ENCODE peak calls at places on chromosomes 5 and 9, in five cellular contexts. One of them, this sample, is unnamed.

GRCh38 chr9:87093777-87094176 is 146.5 kb upstream of the GAS1 start:
- DNase-seq in anterior cingulate cortex: no peak
- DNase-seq in CD8-positive, alpha-beta T cell: no peak
- DNase-seq in neuronal stem cell: no peak
- DNase-seq in activated CD4-positive, alpha-beta T cell treated with anti-CD3 and anti-CD28 coated beads, Interleukin-2, amount 50 U/mL, for 48 hours: no peak
- DNase-seq in this sample: no peak

GRCh38 chr9:135126480-135127187 is 39.2 kb downstream of the OLFM1 start:
- DNase-seq in anterior cingulate cortex: no peak
- DNase-seq in CD8-positive, alpha-beta T cell: no peak
- DNase-seq in neuronal stem cell: no peak
- DNase-seq in activated CD4-positive, alpha-beta T cell treated with anti-CD3 and anti-CD28 coated beads, Interleukin-2, amount 50 U/mL, for 48 hours: no peak
- DNase-seq in this sample: peak; percentile 68

GRCh38 chr9:90836396-90837080 is 34.9 kb downstream of the SYK start:
- DNase-seq in anterior cingulate cortex: no peak
- DNase-seq in CD8-positive, alpha-beta T cell: no peak
- DNase-seq in neuronal stem cell: no peak
- DNase-seq in activated CD4-positive, alpha-beta T cell treated with anti-CD3 and anti-CD28 coated beads, Interleukin-2, amount 50 U/mL, for 48 hours: no peak
- DNase-seq in this sample: no peak

GRCh38 chr9:4936823-4937222 is 48.2 kb upstream of the JAK2 start:
- DNase-seq in anterior cingulate cortex: no peak
- DNase-seq in CD8-positive, alpha-beta T cell: no peak
- DNase-seq in neuronal stem cell: no peak
- DNase-seq in activated CD4-positive, alpha-beta T cell treated with anti-CD3 and anti-CD28 coated beads, Interleukin-2, amount 50 U/mL, for 48 hours: peak; percentile 20
- DNase-seq in this sample: no peak

GRCh38 chr5:80715887-80716286 is 61.1 kb upstream of the DHFR start:
- DNase-seq in anterior cingulate cortex: no peak
- DNase-seq in CD8-positive, alpha-beta T cell: no peak
- DNase-seq in neuronal stem cell: no peak
- DNase-seq in activated CD4-positive, alpha-beta T cell treated with anti-CD3 and anti-CD28 coated beads, Interleukin-2, amount 50 U/mL, for 48 hours: no peak
- DNase-seq in this sample: no peak

GRCh38 chr9:94169978-94170377 is 85.7 kb downstream of the PTPDC1 start:
- DNase-seq in anterior cingulate cortex: no peak
- DNase-seq in CD8-positive, alpha-beta T cell: no peak
- DNase-seq in neuronal stem cell: no peak
- DNase-seq in activated CD4-positive, alpha-beta T cell treated with anti-CD3 and anti-CD28 coated beads, Interleukin-2, amount 50 U/mL, for 48 hours: no peak
- DNase-seq in this sample: no peak

GRCh38 chr9:116644099-116644688 is 42.9 kb upstream of the TRIM32 start:
- DNase-seq in anterior cingulate cortex: no peak
- DNase-seq in CD8-positive, alpha-beta T cell: no peak
- DNase-seq in neuronal stem cell: no peak
- DNase-seq in activated CD4-positive, alpha-beta T cell treated with anti-CD3 and anti-CD28 coated beads, Interleukin-2, amount 50 U/mL, for 48 hours: no peak
- DNase-seq in this sample: no peak

GRCh38 chr9:131747352-131747751 is 7.5 kb upstream of the RAPGEF1 start:
- DNase-seq in anterior cingulate cortex: no peak
- DNase-seq in CD8-positive, alpha-beta T cell: peak; percentile 33
- DNase-seq in neuronal stem cell: no peak
- DNase-seq in activated CD4-positive, alpha-beta T cell treated with anti-CD3 and anti-CD28 coated beads, Interleukin-2, amount 50 U/mL, for 48 hours: peak; percentile 29
- DNase-seq in this sample: no peak

GRCh38 chr9:110538621-110539020 is 40.9 kb downstream of the SVEP1 start:
- DNase-seq in anterior cingulate cortex: no peak
- DNase-seq in CD8-positive, alpha-beta T cell: no peak
- DNase-seq in neuronal stem cell: no peak
- DNase-seq in activated CD4-positive, alpha-beta T cell treated with anti-CD3 and anti-CD28 coated beads, Interleukin-2, amount 50 U/mL, for 48 hours: no peak
- DNase-seq in this sample: no peak

GRCh38 chr5:86878250-86878649 is 260.5 kb downstream of the COX7C start:
- DNase-seq in anterior cingulate cortex: no peak
- DNase-seq in CD8-positive, alpha-beta T cell: no peak
- DNase-seq in neuronal stem cell: no peak
- DNase-seq in activated CD4-positive, alpha-beta T cell treated with anti-CD3 and anti-CD28 coated beads, Interleukin-2, amount 50 U/mL, for 48 hours: no peak
- DNase-seq in this sample: no peak

GRCh38 chr9:36499156-36499886 is 73.4 kb upstream of the MELK start:
- DNase-seq in anterior cingulate cortex: no peak
- DNase-seq in CD8-positive, alpha-beta T cell: no peak
- DNase-seq in neuronal stem cell: peak; percentile 26
- DNase-seq in activated CD4-positive, alpha-beta T cell treated with anti-CD3 and anti-CD28 coated beads, Interleukin-2, amount 50 U/mL, for 48 hours: no peak
- DNase-seq in this sample: no peak

GRCh38 chr9:2686884-2687283 is 30.4 kb upstream of the KCNV2 start:
- DNase-seq in anterior cingulate cortex: no peak
- DNase-seq in CD8-positive, alpha-beta T cell: no peak
- DNase-seq in neuronal stem cell: no peak
- DNase-seq in activated CD4-positive, alpha-beta T cell treated with anti-CD3 and anti-CD28 coated beads, Interleukin-2, amount 50 U/mL, for 48 hours: no peak
- DNase-seq in this sample: no peak

GRCh38 chr5:174305241-174305681 is 259.8 kb downstream of the NSG2 start:
- DNase-seq in anterior cingulate cortex: no peak
- DNase-seq in CD8-positive, alpha-beta T cell: no peak
- DNase-seq in neuronal stem cell: no peak
- DNase-seq in activated CD4-positive, alpha-beta T cell treated with anti-CD3 and anti-CD28 coated beads, Interleukin-2, amount 50 U/mL, for 48 hours: no peak
- DNase-seq in this sample: no peak

GRCh38 chr5:164362021-164362420 is 856.6 kb downstream of the MAT2B start:
- DNase-seq in anterior cingulate cortex: no peak
- DNase-seq in CD8-positive, alpha-beta T cell: no peak
- DNase-seq in neuronal stem cell: peak; percentile 8
- DNase-seq in activated CD4-positive, alpha-beta T cell treated with anti-CD3 and anti-CD28 coated beads, Interleukin-2, amount 50 U/mL, for 48 hours: no peak
- DNase-seq in this sample: no peak

GRCh38 chr9:132181796-132182521 is 20.1 kb downstream of the NTNG2 start:
- DNase-seq in anterior cingulate cortex: peak; percentile 49
- DNase-seq in CD8-positive, alpha-beta T cell: no peak
- DNase-seq in neuronal stem cell: no peak
- DNase-seq in activated CD4-positive, alpha-beta T cell treated with anti-CD3 and anti-CD28 coated beads, Interleukin-2, amount 50 U/mL, for 48 hours: no peak
- DNase-seq in this sample: peak; percentile 58

GRCh38 chr9:20200900-20201495 is 412.2 kb upstream of the SLC24A2 start:
- DNase-seq in anterior cingulate cortex: no peak
- DNase-seq in CD8-positive, alpha-beta T cell: no peak
- DNase-seq in neuronal stem cell: peak; percentile 58
- DNase-seq in activated CD4-positive, alpha-beta T cell treated with anti-CD3 and anti-CD28 coated beads, Interleukin-2, amount 50 U/mL, for 48 hours: no peak
- DNase-seq in this sample: no peak

GRCh38 chr5:117262607-117263131 is 688.0 kb upstream of the SEMA6A start:
- DNase-seq in anterior cingulate cortex: no peak
- DNase-seq in CD8-positive, alpha-beta T cell: no peak
- DNase-seq in neuronal stem cell: no peak
- DNase-seq in activated CD4-positive, alpha-beta T cell treated with anti-CD3 and anti-CD28 coated beads, Interleukin-2, amount 50 U/mL, for 48 hours: no peak
- DNase-seq in this sample: peak; percentile 12

GRCh38 chr5:59040007-59040803 is 457.3 kb downstream of the RAB3C start:
- DNase-seq in anterior cingulate cortex: no peak
- DNase-seq in CD8-positive, alpha-beta T cell: no peak
- DNase-seq in neuronal stem cell: no peak
- DNase-seq in activated CD4-positive, alpha-beta T cell treated with anti-CD3 and anti-CD28 coated beads, Interleukin-2, amount 50 U/mL, for 48 hours: no peak
- DNase-seq in this sample: no peak

GRCh38 chr9:133125706-133126696 is 5.0 kb upstream of the RALGDS start:
- DNase-seq in anterior cingulate cortex: no peak
- DNase-seq in CD8-positive, alpha-beta T cell: no peak
- DNase-seq in neuronal stem cell: no peak
- DNase-seq in activated CD4-positive, alpha-beta T cell treated with anti-CD3 and anti-CD28 coated beads, Interleukin-2, amount 50 U/mL, for 48 hours: no peak
- DNase-seq in this sample: no peak

GRCh38 chr9:109600142-109600541 is 102.0 kb upstream of the PTPN3 start:
- DNase-seq in anterior cingulate cortex: no peak
- DNase-seq in CD8-positive, alpha-beta T cell: no peak
- DNase-seq in neuronal stem cell: no peak
- DNase-seq in activated CD4-positive, alpha-beta T cell treated with anti-CD3 and anti-CD28 coated beads, Interleukin-2, amount 50 U/mL, for 48 hours: no peak
- DNase-seq in this sample: no peak

GRCh38 chr5:160293901-160294561 is 18.3 kb downstream of the CCNJL start:
- DNase-seq in anterior cingulate cortex: no peak
- DNase-seq in CD8-positive, alpha-beta T cell: peak; percentile 32
- DNase-seq in neuronal stem cell: no peak
- DNase-seq in activated CD4-positive, alpha-beta T cell treated with anti-CD3 and anti-CD28 coated beads, Interleukin-2, amount 50 U/mL, for 48 hours: no peak
- DNase-seq in this sample: no peak

GRCh38 chr9:19074836-19075235 is 25.6 kb downstream of the RRAGA start:
- DNase-seq in anterior cingulate cortex: no peak
- DNase-seq in CD8-positive, alpha-beta T cell: no peak
- DNase-seq in neuronal stem cell: no peak
- DNase-seq in activated CD4-positive, alpha-beta T cell treated with anti-CD3 and anti-CD28 coated beads, Interleukin-2, amount 50 U/mL, for 48 hours: no peak
- DNase-seq in this sample: no peak

GRCh38 chr9:76610009-76610352 is 151.0 kb downstream of the GCNT1 start:
- DNase-seq in anterior cingulate cortex: no peak
- DNase-seq in CD8-positive, alpha-beta T cell: no peak
- DNase-seq in neuronal stem cell: no peak
- DNase-seq in activated CD4-positive, alpha-beta T cell treated with anti-CD3 and anti-CD28 coated beads, Interleukin-2, amount 50 U/mL, for 48 hours: no peak
- DNase-seq in this sample: no peak

GRCh38 chr5:124628721-124629596 is 117.5 kb downstream of the ZNF608 start:
- DNase-seq in anterior cingulate cortex: no peak
- DNase-seq in CD8-positive, alpha-beta T cell: no peak
- DNase-seq in neuronal stem cell: no peak
- DNase-seq in activated CD4-positive, alpha-beta T cell treated with anti-CD3 and anti-CD28 coated beads, Interleukin-2, amount 50 U/mL, for 48 hours: no peak
- DNase-seq in this sample: peak; percentile 21

GRCh38 chr9:132798817-132799790 is 79.0 kb downstream of the AK8 start:
- DNase-seq in anterior cingulate cortex: no peak
- DNase-seq in CD8-positive, alpha-beta T cell: no peak
- DNase-seq in neuronal stem cell: no peak
- DNase-seq in activated CD4-positive, alpha-beta T cell treated with anti-CD3 and anti-CD28 coated beads, Interleukin-2, amount 50 U/mL, for 48 hours: no peak
- DNase-seq in this sample: no peak

GRCh38 chr5:66967826-66968262 is 228.8 kb downstream of the CD180 start:
- DNase-seq in anterior cingulate cortex: no peak
- DNase-seq in CD8-positive, alpha-beta T cell: no peak
- DNase-seq in neuronal stem cell: no peak
- DNase-seq in activated CD4-positive, alpha-beta T cell treated with anti-CD3 and anti-CD28 coated beads, Interleukin-2, amount 50 U/mL, for 48 hours: no peak
- DNase-seq in this sample: no peak

GRCh38 chr5:107698286-107698685 is 27.5 kb upstream of the EFNA5 start:
- DNase-seq in anterior cingulate cortex: no peak
- DNase-seq in CD8-positive, alpha-beta T cell: no peak
- DNase-seq in neuronal stem cell: no peak
- DNase-seq in activated CD4-positive, alpha-beta T cell treated with anti-CD3 and anti-CD28 coated beads, Interleukin-2, amount 50 U/mL, for 48 hours: no peak
- DNase-seq in this sample: no peak

GRCh38 chr9:124721109-124721850 is 49.8 kb downstream of the NR6A1 start:
- DNase-seq in anterior cingulate cortex: no peak
- DNase-seq in CD8-positive, alpha-beta T cell: no peak
- DNase-seq in neuronal stem cell: no peak
- DNase-seq in activated CD4-positive, alpha-beta T cell treated with anti-CD3 and anti-CD28 coated beads, Interleukin-2, amount 50 U/mL, for 48 hours: no peak
- DNase-seq in this sample: no peak

GRCh38 chr9:77725051-77725702 is 77.1 kb upstream of the GNA14 start:
- DNase-seq in anterior cingulate cortex: no peak
- DNase-seq in CD8-positive, alpha-beta T cell: no peak
- DNase-seq in neuronal stem cell: no peak
- DNase-seq in activated CD4-positive, alpha-beta T cell treated with anti-CD3 and anti-CD28 coated beads, Interleukin-2, amount 50 U/mL, for 48 hours: no peak
- DNase-seq in this sample: no peak

GRCh38 chr5:24643880-24644279 is 898 bp downstream of the CDH10 start:
- DNase-seq in anterior cingulate cortex: no peak
- DNase-seq in CD8-positive, alpha-beta T cell: no peak
- DNase-seq in neuronal stem cell: no peak
- DNase-seq in activated CD4-positive, alpha-beta T cell treated with anti-CD3 and anti-CD28 coated beads, Interleukin-2, amount 50 U/mL, for 48 hours: no peak
- DNase-seq in this sample: no peak

GRCh38 chr5:175842506-175842905 is 28.9 kb upstream of the CPLX2 start:
- DNase-seq in anterior cingulate cortex: no peak
- DNase-seq in CD8-positive, alpha-beta T cell: no peak
- DNase-seq in neuronal stem cell: no peak
- DNase-seq in activated CD4-positive, alpha-beta T cell treated with anti-CD3 and anti-CD28 coated beads, Interleukin-2, amount 50 U/mL, for 48 hours: no peak
- DNase-seq in this sample: no peak

GRCh38 chr5:130111723-130112122 is 207.5 kb downstream of the CHSY3 start:
- DNase-seq in anterior cingulate cortex: no peak
- DNase-seq in CD8-positive, alpha-beta T cell: no peak
- DNase-seq in neuronal stem cell: no peak
- DNase-seq in activated CD4-positive, alpha-beta T cell treated with anti-CD3 and anti-CD28 coated beads, Interleukin-2, amount 50 U/mL, for 48 hours: no peak
- DNase-seq in this sample: no peak

GRCh38 chr5:155768342-155768741 is 558.6 kb upstream of the SGCD start:
- DNase-seq in anterior cingulate cortex: no peak
- DNase-seq in CD8-positive, alpha-beta T cell: no peak
- DNase-seq in neuronal stem cell: no peak
- DNase-seq in activated CD4-positive, alpha-beta T cell treated with anti-CD3 and anti-CD28 coated beads, Interleukin-2, amount 50 U/mL, for 48 hours: no peak
- DNase-seq in this sample: no peak

GRCh38 chr5:86929123-86929766 is 311.5 kb downstream of the COX7C start:
- DNase-seq in anterior cingulate cortex: no peak
- DNase-seq in CD8-positive, alpha-beta T cell: no peak
- DNase-seq in neuronal stem cell: peak; percentile 3
- DNase-seq in activated CD4-positive, alpha-beta T cell treated with anti-CD3 and anti-CD28 coated beads, Interleukin-2, amount 50 U/mL, for 48 hours: no peak
- DNase-seq in this sample: no peak

GRCh38 chr9:134358968-134359319 is 32.7 kb downstream of the RXRA start:
- DNase-seq in anterior cingulate cortex: no peak
- DNase-seq in CD8-positive, alpha-beta T cell: no peak
- DNase-seq in neuronal stem cell: no peak
- DNase-seq in activated CD4-positive, alpha-beta T cell treated with anti-CD3 and anti-CD28 coated beads, Interleukin-2, amount 50 U/mL, for 48 hours: no peak
- DNase-seq in this sample: no peak

GRCh38 chr5:126499742-126500396 is 76.7 kb downstream of the GRAMD2B start:
- DNase-seq in anterior cingulate cortex: no peak
- DNase-seq in CD8-positive, alpha-beta T cell: peak; percentile 20
- DNase-seq in neuronal stem cell: no peak
- DNase-seq in activated CD4-positive, alpha-beta T cell treated with anti-CD3 and anti-CD28 coated beads, Interleukin-2, amount 50 U/mL, for 48 hours: no peak
- DNase-seq in this sample: no peak

GRCh38 chr9:87862536-87863268 is 20.0 kb upstream of the SPATA31E1 start:
- DNase-seq in anterior cingulate cortex: no peak
- DNase-seq in CD8-positive, alpha-beta T cell: no peak
- DNase-seq in neuronal stem cell: no peak
- DNase-seq in activated CD4-positive, alpha-beta T cell treated with anti-CD3 and anti-CD28 coated beads, Interleukin-2, amount 50 U/mL, for 48 hours: no peak
- DNase-seq in this sample: no peak

GRCh38 chr9:79492092-79492995 is 79.4 kb upstream of the TLE4 start:
- DNase-seq in anterior cingulate cortex: no peak
- DNase-seq in CD8-positive, alpha-beta T cell: no peak
- DNase-seq in neuronal stem cell: no peak
- DNase-seq in activated CD4-positive, alpha-beta T cell treated with anti-CD3 and anti-CD28 coated beads, Interleukin-2, amount 50 U/mL, for 48 hours: no peak
- DNase-seq in this sample: no peak

This sample was measured in occipital lobe.